ENCODE peak calls at places on chromosome 7, in ten cellular contexts. L is HFFc6; N is iris pigment epithelial cell; Q is fibroblast of pulmonary artery; J is activated effector memory CD4-positive, alpha-beta T cell treated with Interleukin-2 at 50 U/mL for 16 hours; I is AG04449; E is tibial nerve; T is stimulated activated CD8-positive, alpha-beta memory T cell treated with anti-CD3 and anti-CD28 coated beads, Interleukin-2, amount 100 ng/mL, for 1 hour; Y is NCI-H510A treated with DMSO at 0.1 percent for 48 hours; P is fibroblast of mammary gland. O is an unnamed sample.

GRCh38 chr7:118183254-118183585 is 744 bp upstream of the LSM8 start:
- DNase-seq in L (no peak), N (no peak), Q (peak), J (no peak), I (no peak), E (no peak), T (no peak), Y (no peak), P (peak), O (peak)

GRCh38 chr7:106486331-106486730 is 174.6 kb downstream of the CCDC71L start:
- DNase-seq in L (peak), N (peak), Q (peak), J (no peak), I (no peak), E (no peak), T (no peak), Y (no peak), P (peak), O (no peak)

GRCh38 chr7:82534687-82535086 is 91.1 kb upstream of the CACNA2D1 start:
- DNase-seq in L (peak), N (peak), Q (peak), J (no peak), I (no peak), E (no peak), T (no peak), Y (no peak), P (peak), O (peak)

GRCh38 chr7:30998180-30998579 is 34.4 kb downstream of the GHRHR start:
- DNase-seq in L (no peak), N (no peak), Q (no peak), J (no peak), I (no peak), E (no peak), T (no peak), Y (no peak), P (peak), O (no peak)

GRCh38 chr7:21945374-21946227 is at the start of gene CDCA7L:
- DNase-seq in L (peak), N (peak), Q (peak), J (no peak), I (no peak), E (no peak), T (peak), Y (peak), P (peak), O (peak)

GRCh38 chr7:137026176-137026500 is 157.7 kb downstream of the CHRM2 start:
- DNase-seq in L (peak), N (peak), Q (no peak), J (no peak), I (no peak), E (no peak), T (no peak), Y (no peak), P (no peak), O (no peak)

GRCh38 chr7:59986-60675 is 132.2 kb upstream of the FAM20C start:
- DNase-seq in L (no peak), N (no peak), Q (no peak), J (no peak), I (no peak), E (no peak), T (no peak), Y (no peak), P (no peak), O (no peak)

GRCh38 chr7:157993406-157994105 is 594.1 kb downstream of the PTPRN2 start:
- DNase-seq in L (no peak), N (no peak), Q (no peak), J (no peak), I (no peak), E (no peak), T (no peak), Y (no peak), P (no peak), O (no peak)

GRCh38 chr7:99631311-99632109 is 14.8 kb downstream of the ZSCAN25 start:
- DNase-seq in L (no peak), N (peak), Q (peak), J (no peak), I (no peak), E (no peak), T (no peak), Y (no peak), P (peak), O (peak)

GRCh38 chr7:104160375-104160774 is 47.4 kb downstream of the ORC5 start:
- DNase-seq in L (peak), N (peak), Q (peak), J (no peak), I (no peak), E (no peak), T (no peak), Y (no peak), P (peak), O (peak)

GRCh38 chr7:121499526-121500123 is 103.5 kb upstream of the FAM3C start:
- DNase-seq in L (no peak), N (no peak), Q (no peak), J (no peak), I (no peak), E (no peak), T (no peak), Y (no peak), P (no peak), O (no peak)

GRCh38 chr7:100483728-100484635 is at the start of gene NYAP1:
- DNase-seq in L (no peak), N (peak), Q (peak), J (peak), I (no peak), E (no peak), T (peak), Y (peak), P (no peak), O (peak)

GRCh38 chr7:144784943-144785342 is 50.9 kb downstream of the TPK1 start:
- DNase-seq in L (no peak), N (no peak), Q (peak), J (no peak), I (no peak), E (no peak), T (no peak), Y (no peak), P (peak), O (peak)

GRCh38 chr7:87627634-87627994 is 584 bp upstream of the RUNDC3B start:
- DNase-seq in L (no peak), N (peak), Q (peak), J (no peak), I (no peak), E (no peak), T (no peak), Y (no peak), P (no peak), O (no peak)

GRCh38 chr7:149598721-149599308 is 101.2 kb upstream of the ZNF746 start:
- DNase-seq in L (peak), N (peak), Q (peak), J (no peak), I (no peak), E (no peak), T (no peak), Y (no peak), P (peak), O (peak)

GRCh38 chr7:21572331-21572730 is 29.5 kb downstream of the DNAH11 start:
- DNase-seq in L (no peak), N (no peak), Q (no peak), J (no peak), I (no peak), E (no peak), T (no peak), Y (no peak), P (no peak), O (no peak)

GRCh38 chr7:156929789-156930539 is 19.5 kb upstream of the NOM1 start:
- DNase-seq in L (no peak), N (no peak), Q (no peak), J (no peak), I (no peak), E (no peak), T (no peak), Y (no peak), P (no peak), O (no peak)

GRCh38 chr7:129225206-129225930 is 538 bp downstream of the AHCYL2 start:
- DNase-seq in L (peak), N (peak), Q (peak), J (peak), I (no peak), E (peak), T (peak), Y (peak), P (peak), O (peak)

GRCh38 chr7:139041378-139042053 is 5.7 kb upstream of the ZC3HAV1L start:
- DNase-seq in L (no peak), N (no peak), Q (no peak), J (no peak), I (no peak), E (no peak), T (no peak), Y (peak), P (no peak), O (peak)

GRCh38 chr7:25369794-25370193 is 141.5 kb upstream of the NPVF start:
- DNase-seq in L (no peak), N (no peak), Q (no peak), J (no peak), I (no peak), E (no peak), T (no peak), Y (no peak), P (no peak), O (no peak)

GRCh38 chr7:158431941-158432347 is 155.7 kb downstream of the PTPRN2 start:
- DNase-seq in L (peak), N (peak), Q (peak), J (no peak), I (no peak), E (peak), T (no peak), Y (no peak), P (peak), O (peak)

GRCh38 chr7:148290451-148291005 is 300.0 kb upstream of the C7orf33 start:
- DNase-seq in L (no peak), N (no peak), Q (no peak), J (no peak), I (no peak), E (no peak), T (no peak), Y (no peak), P (no peak), O (peak)

GRCh38 chr7:153470004-153470671 is 582.1 kb upstream of the DPP6 start:
- DNase-seq in L (no peak), N (no peak), Q (no peak), J (no peak), I (no peak), E (no peak), T (no peak), Y (no peak), P (no peak), O (no peak)

GRCh38 chr7:31108097-31108657 is 56.1 kb downstream of the ADCYAP1R1 start:
- DNase-seq in L (no peak), N (no peak), Q (no peak), J (no peak), I (no peak), E (no peak), T (no peak), Y (no peak), P (no peak), O (no peak)

GRCh38 chr7:134509010-134509409 is 18.4 kb upstream of the AKR1B10 start:
- DNase-seq in L (no peak), N (no peak), Q (no peak), J (no peak), I (no peak), E (no peak), T (no peak), Y (no peak), P (no peak), O (no peak)

GRCh38 chr7:73983437-73984164 is 44.4 kb upstream of the ELN start:
- DNase-seq in L (no peak), N (no peak), Q (no peak), J (no peak), I (no peak), E (no peak), T (no peak), Y (no peak), P (no peak), O (no peak)

GRCh38 chr7:47333959-47334358 is 248.0 kb downstream of the TNS3 start:
- DNase-seq in L (no peak), N (no peak), Q (no peak), J (no peak), I (no peak), E (no peak), T (no peak), Y (no peak), P (no peak), O (no peak)

GRCh38 chr7:151987748-151988529 is 31.7 kb downstream of the GALNTL5 start:
- DNase-seq in L (no peak), N (peak), Q (peak), J (no peak), I (peak), E (no peak), T (no peak), Y (no peak), P (peak), O (no peak)

GRCh38 chr7:157499121-157499834 is 162.5 kb downstream of the DNAJB6 start:
- DNase-seq in L (no peak), N (no peak), Q (no peak), J (no peak), I (no peak), E (no peak), T (no peak), Y (no peak), P (no peak), O (no peak)

GRCh38 chr7:50502001-50502684 is 52.0 kb upstream of the FIGNL1 start:
- DNase-seq in L (peak), N (peak), Q (peak), J (no peak), I (peak), E (peak), T (no peak), Y (no peak), P (peak), O (peak)

GRCh38 chr7:115097175-115097671 is 175.3 kb downstream of the MDFIC start:
- DNase-seq in L (peak), N (peak), Q (peak), J (no peak), I (peak), E (no peak), T (no peak), Y (no peak), P (peak), O (peak)

GRCh38 chr7:81871606-81872265 is 101.9 kb upstream of the HGF start:
- DNase-seq in L (no peak), N (no peak), Q (peak), J (no peak), I (no peak), E (no peak), T (no peak), Y (no peak), P (peak), O (no peak)

GRCh38 chr7:32253245-32253644 is 183.0 kb upstream of the PDE1C start:
- DNase-seq in L (no peak), N (no peak), Q (no peak), J (no peak), I (no peak), E (no peak), T (no peak), Y (no peak), P (no peak), O (no peak)

GRCh38 chr7:2941201-2941859 is 97.2 kb upstream of the GNA12 start:
- DNase-seq in L (no peak), N (no peak), Q (no peak), J (no peak), I (no peak), E (no peak), T (no peak), Y (no peak), P (no peak), O (no peak)